ENCODE peak calls at places on chromosomes 13 and 19, in four cellular contexts. Z is adrenal gland, J is uterus, K is heart left ventricle. H is an unnamed sample. For H3K4me1 and H3K9me3, the result is how much of the 10 kb centered on the place peaks cover.

GRCh38 chr13:110756268-110756667 is 42.8 kb downstream of the ING1 start:
- DNase-seq in Z (no peak), J (no peak), K (no peak), H (no peak)

GRCh38 chr19:8473652-8474476 is 28.6 kb downstream of the PRAM1 start:
- DNase-seq in Z (no peak), J (no peak), K (no peak), H (no peak)

GRCh38 chr19:48964205-48965032 is 690 bp upstream of the FTL start:
- DNase-seq in Z (no peak), J (no peak), K (no peak), H (no peak)

GRCh38 chr19:53057904-53058579 is 13.5 kb downstream of the ERVV-2 start:
- DNase-seq in J (no peak), K (peak), Z (no peak), H (no peak)

GRCh38 chr13:44895584-44895983 is 93.7 kb downstream of the NUFIP1 start:
- DNase-seq in J (no peak), K (no peak), Z (no peak), H (no peak)

GRCh38 chr13:65656740-65657329 is 1573.3 kb downstream of the PCDH9 start:
- DNase-seq in J (no peak), K (no peak), Z (no peak), H (no peak)

GRCh38 chr13:104006625-104007061 is 940.4 kb upstream of the SLC10A2 start:
- DNase-seq in K (no peak), Z (no peak), J (no peak), H (no peak)

GRCh38 chr19:5580116-5580515 is 12.4 kb upstream of the TINCR start:
- DNase-seq in Z (no peak), K (no peak), J (no peak), H (no peak)

GRCh38 chr13:77975358-77976042 is 56.9 kb upstream of the EDNRB start:
- DNase-seq in Z (no peak), K (no peak), J (no peak), H (no peak)

GRCh38 chr19:14366529-14366928 is 14.7 kb upstream of the ADGRE5 start:
- DNase-seq in Z (peak), K (peak), J (no peak), H (peak)

GRCh38 chr19:14368011-14368513 is 13.2 kb upstream of the ADGRE5 start:
- DNase-seq in K (no peak), J (no peak), Z (no peak), H (no peak)

GRCh38 chr19:14369399-14370168 is 11.7 kb upstream of the ADGRE5 start:
- DNase-seq in K (peak), J (peak), Z (peak), H (peak)

GRCh38 chr19:14370169-14370998 is 10.9 kb upstream of the ADGRE5 start:
- DNase-seq in J (no peak), K (no peak), Z (no peak), H (peak)

GRCh38 chr19:14367016-14367415 is 14.2 kb upstream of the ADGRE5 start:
- DNase-seq in J (no peak), Z (no peak), K (no peak), H (no peak)
- H3K4me1 ChIP-seq in J (under half), Z (under half), K (under half), H (under half)

DNA sequence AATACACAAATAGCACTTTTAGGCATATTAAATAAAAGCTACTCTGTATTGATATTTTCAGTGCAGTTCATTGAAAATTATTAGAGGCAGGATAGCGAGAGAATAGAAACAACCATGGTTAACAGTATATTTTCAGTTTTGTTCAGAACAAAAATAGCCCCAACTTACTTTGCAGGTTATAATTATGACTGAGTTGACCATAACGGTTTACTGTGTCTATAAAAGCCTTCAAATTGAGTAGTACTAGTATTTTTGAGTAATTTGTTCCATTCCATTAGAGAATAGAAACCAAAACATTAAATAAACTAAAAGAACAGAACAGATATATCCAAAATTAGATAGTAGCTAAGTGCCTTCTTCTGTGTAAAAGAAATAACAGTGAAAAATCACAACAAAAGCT is 1108.4 kb upstream of the PCDH20 start:
- DNase-seq in K (no peak), Z (no peak), J (no peak), H (no peak)
- TF ChIP-seq POLR2A in K (no peak), Z (no peak), J (no peak), H (no peak)

DNA sequence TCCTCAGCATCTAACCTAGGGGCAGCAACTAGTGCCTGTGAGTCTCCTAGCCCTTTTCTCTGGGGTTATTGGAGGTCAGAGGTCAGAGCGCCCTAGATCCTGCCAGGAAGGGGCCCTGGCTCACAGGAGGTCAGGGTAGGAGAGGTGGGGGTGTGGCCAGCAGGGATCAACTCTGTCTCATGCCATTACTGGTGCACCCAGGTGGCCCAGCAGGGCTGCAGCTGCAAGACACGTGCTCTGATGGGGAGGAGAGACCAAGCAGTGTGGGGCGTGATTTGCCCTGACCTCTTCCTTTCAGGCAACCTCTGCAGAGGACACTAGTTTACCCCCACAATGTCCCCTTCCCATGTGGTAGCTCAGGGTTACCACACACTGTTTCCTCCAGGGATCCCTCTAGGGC is 73.3 kb upstream of the ZNF30 start:
- DNase-seq in K (no peak), J (no peak), Z (no peak), H (no peak)
- H3K9me3 ChIP-seq in K (under half), J (under half), Z (under half), H (under half)

DNA sequence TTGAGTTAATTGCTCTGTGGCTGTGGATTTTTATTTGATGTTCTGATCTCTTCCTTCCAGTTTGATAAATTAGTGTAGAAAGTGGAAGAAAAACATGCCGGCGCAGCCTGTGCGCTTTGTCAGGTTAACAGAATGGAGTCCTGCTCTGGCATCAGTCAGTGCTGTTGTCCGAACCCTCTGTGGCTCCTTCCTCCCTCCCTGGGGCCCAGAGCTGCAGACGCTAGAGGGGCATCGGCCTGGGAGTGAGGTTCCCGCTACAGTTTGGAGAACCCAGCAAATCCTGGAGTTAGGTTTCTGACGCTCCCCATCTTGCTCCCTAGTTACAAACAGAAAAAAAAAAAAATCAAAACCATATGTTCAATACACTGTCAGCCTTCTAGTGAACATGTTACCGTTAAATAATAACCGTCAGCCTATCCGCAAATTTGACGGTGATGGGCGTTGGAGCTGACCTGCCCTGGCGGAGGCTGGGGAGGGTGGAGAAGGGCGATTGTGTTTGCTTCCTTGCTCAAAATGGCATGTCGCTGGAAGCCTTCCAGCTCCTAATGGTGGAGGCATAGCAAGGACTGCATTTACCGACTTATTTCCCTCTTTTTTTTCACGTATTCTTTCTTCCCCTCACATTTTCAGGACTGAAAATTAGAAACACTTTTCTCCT is 13.5 kb downstream of the MBNL2 start:
- DNase-seq in K (peak), Z (no peak), J (no peak), H (no peak)
- H3K4me1 ChIP-seq in K (half or more), Z (under half), J (under half), H (under half)

GRCh38 chr13:29594710-29595379 is 643 bp downstream of the SLC7A1 start:
- DNase-seq in J (peak), Z (peak), K (peak), H (peak)
- TF ChIP-seq POLR2A in J (peak), Z (no peak), K (no peak), H (no peak)

DNA sequence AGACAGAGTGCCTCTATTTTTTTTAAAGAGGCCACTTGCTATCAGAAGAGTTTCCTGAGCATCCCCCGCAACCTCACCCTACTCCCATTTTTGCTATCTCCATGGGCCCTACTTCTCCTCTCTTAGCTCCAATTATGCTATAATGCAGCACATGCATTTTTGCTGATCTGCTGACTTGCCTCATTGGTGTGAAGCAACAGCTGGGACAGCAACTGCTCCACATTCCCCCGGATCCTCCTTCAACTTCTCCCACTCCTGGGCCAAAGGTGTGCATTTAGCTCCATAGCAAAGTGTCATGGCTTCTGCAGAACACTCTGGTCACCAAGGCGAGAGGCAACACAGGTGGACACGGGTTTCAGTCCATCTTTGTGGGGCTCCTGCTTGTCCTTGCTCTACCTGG is 56.7 kb upstream of the USP29 start:
- DNase-seq in J (no peak), Z (no peak), K (no peak), H (no peak)
- H3K9me3 ChIP-seq in J (under half), Z (under half), K (under half), H (under half)